ENCODE peak calls at places on chromosomes 13 and 19, in nine cellular contexts. K is ovary, V is glutamatergic neuron, B is choroid plexus epithelial cell, F is BE2C, N is cardiac fibroblast, I is heart left ventricle, Y is PC-9, U is omental fat pad. E is an unnamed sample.

GRCh38 chr13:100517706-100518105 is 70.9 kb downstream of the GGACT start:
- DNase-seq in N (no peak), K (no peak), Y (no peak), V (no peak), I (no peak), B (no peak), F (no peak), U (no peak), E (no peak)

GRCh38 chr19:8631425-8631819 is 989 bp downstream of the NFILZ start:
- DNase-seq in N (peak; percentile 62), B (peak; percentile 96), V (no peak), K (peak; percentile 39), U (no peak), F (no peak), Y (no peak), I (peak; percentile 38), E (no peak)

GRCh38 chr13:46632171-46632570 is 79.2 kb downstream of the LRCH1 start:
- DNase-seq in I (no peak), B (no peak), U (no peak), K (no peak), F (no peak), V (no peak), Y (no peak), N (no peak), E (no peak)

GRCh38 chr19:49687566-49688316 is 1.7 kb upstream of the ADM5 start:
- DNase-seq in K (peak; percentile 24), B (no peak), I (no peak), Y (no peak), F (no peak), V (no peak), N (peak; percentile 51), U (no peak), E (no peak)

GRCh38 chr13:92407858-92408257 is 818.7 kb upstream of the GPC6 start:
- DNase-seq in V (no peak), N (no peak), B (no peak), I (no peak), Y (no peak), U (no peak), F (no peak), K (no peak), E (no peak)

GRCh38 chr13:57724486-57725272 is 93.1 kb downstream of the PCDH17 start:
- DNase-seq in K (no peak), Y (no peak), B (no peak), V (no peak), N (no peak), I (no peak), U (no peak), F (no peak), E (no peak)

GRCh38 chr19:45152504-45153338 is 8.1 kb downstream of the NKPD1 start:
- DNase-seq in F (peak; percentile 58), K (peak; percentile 70), Y (no peak), I (peak; percentile 51), N (peak; percentile 54), V (peak; percentile 69), U (no peak), B (peak; percentile 78), E (no peak)

GRCh38 chr13:57627663-57628062 is 3.9 kb upstream of the PCDH17 start:
- DNase-seq in U (no peak), F (no peak), Y (no peak), V (no peak), K (no peak), N (peak; percentile 53), B (peak; percentile 52), I (no peak), E (peak; percentile 49)

GRCh38 chr13:80870186-80870585 is 529.3 kb upstream of the SPRY2 start:
- DNase-seq in V (no peak), K (no peak), B (no peak), I (no peak), N (no peak), U (no peak), Y (no peak), F (no peak), E (no peak)

GRCh38 chr19:5961969-5962945 is 15.7 kb downstream of the RANBP3 start:
- DNase-seq in K (no peak), V (no peak), Y (no peak), F (no peak), I (peak; percentile 47), B (peak; percentile 95), U (no peak), N (peak; percentile 69), E (peak; percentile 53)

GRCh38 chr13:42788601-42789000 is 7.2 kb downstream of the FAM216B start:
- DNase-seq in F (no peak), Y (no peak), I (no peak), N (no peak), B (no peak), K (no peak), U (no peak), V (no peak), E (no peak)

GRCh38 chr19:15378529-15379082 is 981 bp downstream of the AKAP8 start:
- DNase-seq in V (peak; percentile 58), K (no peak), I (no peak), N (peak; percentile 61), U (no peak), B (peak; percentile 69), F (peak; percentile 40), Y (peak; percentile 53), E (peak; percentile 73)

GRCh38 chr19:6219592-6220290 is 60.0 kb downstream of the MLLT1 start:
- DNase-seq in N (no peak), U (no peak), B (no peak), K (peak; percentile 63), Y (no peak), F (peak; percentile 29), I (no peak), V (peak; percentile 41), E (no peak)

GRCh38 chr19:52600639-52601024 is 30.5 kb downstream of the ZNF701 start:
- DNase-seq in K (peak; percentile 44), B (no peak), U (no peak), I (no peak), F (no peak), N (no peak), Y (no peak), V (peak; percentile 51), E (peak; percentile 39)

GRCh38 chr19:18168673-18169381 is 4.8 kb upstream of the IFI30 start:
- DNase-seq in U (no peak), B (no peak), I (no peak), F (no peak), K (peak; percentile 35), V (no peak), Y (no peak), N (no peak), E (no peak)

GRCh38 chr19:39499082-39499642 is 415 bp downstream of the DLL3 start:
- DNase-seq in B (peak; percentile 21), N (peak; percentile 13), I (no peak), F (peak; percentile 66), Y (no peak), K (no peak), U (no peak), V (peak; percentile 69), E (no peak)

GRCh38 chr13:48562296-48563066 is 29.6 kb upstream of the RCBTB2 start:
- DNase-seq in I (no peak), Y (no peak), F (no peak), V (no peak), U (no peak), K (no peak), N (no peak), B (no peak), E (peak; percentile 78)

GRCh38 chr13:34863360-34864135 is 78.5 kb upstream of the NBEA start:
- DNase-seq in U (no peak), F (no peak), Y (peak; percentile 98), N (peak; percentile 79), B (peak; percentile 86), I (no peak), K (no peak), V (no peak), E (peak; percentile 7)

GRCh38 chr19:5893907-5894703 is 9.5 kb downstream of the NDUFA11 start:
- DNase-seq in U (no peak), V (no peak), F (peak; percentile 85), Y (no peak), B (no peak), K (no peak), N (no peak), I (peak; percentile 69), E (no peak)

GRCh38 chr13:80840313-80840976 is 499.5 kb upstream of the SPRY2 start:
- DNase-seq in F (no peak), U (no peak), N (peak; percentile 97), K (no peak), B (peak; percentile 86), I (no peak), V (no peak), Y (no peak), E (no peak)

GRCh38 chr19:22945560-22945959 is 57.4 kb downstream of the ZNF728 start:
- DNase-seq in K (no peak), B (peak; percentile 50), V (no peak), F (peak; percentile 26), I (no peak), U (no peak), N (peak; percentile 34), Y (no peak), E (peak; percentile 62)

GRCh38 chr19:4350726-4351125 is 7.4 kb downstream of the MPND start:
- DNase-seq in K (no peak), V (no peak), I (no peak), F (no peak), Y (no peak), U (no peak), B (no peak), N (no peak), E (no peak)
- TF ChIP-seq CTCF in K (no peak), V (no peak), I (no peak), F (no peak), Y (no peak), U (no peak), B (no peak), N (no peak), E (no peak)

DNA sequence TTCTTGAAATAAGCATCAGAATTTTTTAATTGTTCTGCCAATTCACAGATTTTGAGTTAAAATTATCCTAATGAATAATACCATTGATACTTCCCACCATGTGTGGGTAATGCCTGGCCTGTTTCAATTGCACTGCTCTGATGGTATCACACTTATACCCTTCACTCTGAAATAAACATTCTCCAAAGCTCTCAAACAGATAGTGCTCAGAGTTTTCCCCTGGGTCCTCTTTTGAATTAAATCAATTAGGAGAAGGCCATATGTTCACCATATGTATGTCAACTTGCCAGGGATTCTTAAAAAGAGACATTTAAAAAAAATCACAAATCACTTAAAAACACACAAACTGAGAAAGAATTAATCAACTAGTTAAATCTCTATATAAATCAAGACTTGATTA is 318.5 kb downstream of the NDFIP2 start:
- DNase-seq in V (no peak), U (no peak), I (no peak), Y (no peak), N (no peak), B (no peak), F (peak; percentile 65), K (no peak), E (no peak)
- TF ChIP-seq CTCF in V (no peak), U (no peak), I (no peak), Y (no peak), N (no peak), B (no peak), F (no peak), K (no peak), E (no peak)

GRCh38 chr13:37602743-37603381 is 4.3 kb upstream of the POSTN start:
- DNase-seq in V (no peak), K (no peak), U (no peak), I (no peak), Y (no peak), N (peak; percentile 63), B (peak; percentile 61), F (no peak), E (peak; percentile 8)

GRCh38 chr13:37608750-37609339 is 10.3 kb upstream of the POSTN start:
- DNase-seq in V (no peak), N (peak; percentile 40), F (no peak), B (peak; percentile 44), I (no peak), K (no peak), U (no peak), Y (no peak), E (peak; percentile 2)
- TF ChIP-seq CTCF in V (peak; percentile 65), N (peak; percentile 47), F (no peak), B (peak; percentile 57), I (peak; percentile 49), K (no peak), U (no peak), Y (peak; percentile 67), E (no peak)

GRCh38 chr19:51096473-51097165 is 11.6 kb downstream of the CTU1 start:
- DNase-seq in K (no peak), Y (peak; percentile 12), U (no peak), N (peak; percentile 10), V (no peak), F (no peak), I (no peak), B (no peak), E (peak; percentile 31)
- TF ChIP-seq CTCF in K (no peak), Y (peak; percentile 50), U (no peak), N (no peak), V (no peak), F (peak; percentile 43), I (peak; percentile 5), B (peak; percentile 45), E (peak; percentile 4)